ENCODE peak calls at places on chromosomes 6 and 20, in six cellular contexts. Y, G, L, O, Z and V are unnamed samples.

GRCh38 chr6:159961523-159961922 is 7.4 kb upstream of the IGF2R start:
- DNase-seq in Y (no peak), G (no peak), L (no peak), O (no peak), Z (no peak), V (no peak)

GRCh38 chr20:49278817-49279676 is 1.2 kb upstream of the ZNFX1 start:
- DNase-seq in Y (no peak), G (peak), L (no peak), O (no peak), Z (no peak), V (no peak)

GRCh38 chr20:23399568-23400241 is 21.6 kb downstream of the NAPB start:
- DNase-seq in Y (no peak), G (no peak), L (no peak), O (no peak), Z (no peak), V (no peak)

GRCh38 chr20:57829805-57830514 is 120.1 kb upstream of the PMEPA1 start:
- DNase-seq in Y (no peak), G (no peak), L (no peak), O (no peak), Z (no peak), V (no peak)

GRCh38 chr6:96837138-96837971 is at the start of gene GPR63:
- DNase-seq in Y (peak), G (peak), L (peak), O (peak), Z (peak), V (peak)

GRCh38 chr20:31710423-31711250 is 12.0 kb downstream of the BCL2L1 start:
- DNase-seq in Y (no peak), G (no peak), L (no peak), O (no peak), Z (no peak), V (no peak)

GRCh38 chr6:75098709-75099108 is 107.1 kb downstream of the COL12A1 start:
- DNase-seq in Y (peak), G (no peak), L (peak), O (no peak), Z (no peak), V (no peak)

GRCh38 chr20:33900515-33901131 is 89.5 kb downstream of the CHMP4B start:
- DNase-seq in Y (no peak), G (peak), L (no peak), O (no peak), Z (no peak), V (no peak)

GRCh38 chr20:57968111-57968510 is 258.3 kb upstream of the PMEPA1 start:
- DNase-seq in Y (no peak), G (no peak), L (no peak), O (no peak), Z (no peak), V (no peak)

GRCh38 chr20:37358366-37359150 is 12.6 kb downstream of the SRC start:
- DNase-seq in Y (no peak), G (no peak), L (no peak), O (no peak), Z (no peak), V (no peak)

GRCh38 chr6:4931530-4932505 is 72.0 kb downstream of the RPP40 start:
- DNase-seq in Y (no peak), G (peak), L (no peak), O (no peak), Z (no peak), V (no peak)

GRCh38 chr6:4348462-4349112 is 213.2 kb upstream of the ECI2 start:
- DNase-seq in Y (no peak), G (no peak), L (no peak), O (no peak), Z (no peak), V (no peak)

GRCh38 chr6:41689171-41690008 is 46.0 kb downstream of the TFEB start:
- DNase-seq in Y (no peak), G (no peak), L (no peak), O (no peak), Z (no peak), V (peak)

GRCh38 chr6:119347466-119348307 is 1.9 kb downstream of the MAN1A1 start:
- DNase-seq in Y (no peak), G (no peak), L (no peak), O (no peak), Z (peak), V (no peak)

GRCh38 chr6:72524011-72524645 is 97.7 kb upstream of the KCNQ5 start:
- DNase-seq in Y (no peak), G (no peak), L (no peak), O (no peak), Z (peak), V (no peak)

GRCh38 chr20:13478366-13478765 is 160.4 kb downstream of the TASP1 start:
- DNase-seq in Y (no peak), G (no peak), L (no peak), O (no peak), Z (no peak), V (no peak)

GRCh38 chr20:48850681-48851299 is 23.0 kb upstream of the PREX1 start:
- DNase-seq in Y (no peak), G (no peak), L (no peak), O (no peak), Z (no peak), V (no peak)

GRCh38 chr6:36722879-36723278 is 25.3 kb downstream of the RAB44 start:
- DNase-seq in Y (no peak), G (no peak), L (no peak), O (no peak), Z (no peak), V (no peak)

GRCh38 chr6:106462923-106463557 is 102.5 kb downstream of the CRYBG1 start:
- DNase-seq in Y (no peak), G (no peak), L (no peak), O (no peak), Z (no peak), V (no peak)